ENCODE peak calls at places on chromosomes 6 and 20, in six cellular contexts. O is body of pancreas, Y is brain microvascular endothelial cell, Q is gastrocnemius medialis, J is cardiac muscle cell, N is SK-N-SH. L is an unnamed sample.

GRCh38 chr20:23670361-23670760 is 18.5 kb downstream of the CST4 start:
- DNase-seq in O (no peak), N (no peak), Y (no peak), Q (no peak), J (no peak), L (no peak)

GRCh38 chr20:60105404-60105803 is 147.2 kb downstream of the CDH26 start:
- DNase-seq in Q (no peak), O (no peak), Y (no peak), J (no peak), N (no peak), L (no peak)

GRCh38 chr6:138417493-138418117 is 13.6 kb downstream of the HEBP2 start:
- DNase-seq in J (no peak), Y (no peak), Q (no peak), N (no peak), O (no peak), L (no peak)

GRCh38 chr6:133435065-133435728 is 194.0 kb downstream of the EYA4 start:
- DNase-seq in N (no peak), J (no peak), Q (peak), O (no peak), Y (no peak), L (no peak)

GRCh38 chr6:55617272-55617671 is 38.3 kb upstream of the HMGCLL1 start:
- DNase-seq in Q (no peak), O (peak), J (peak), Y (peak), N (peak), L (no peak)

GRCh38 chr6:44028767-44029166 is 98.5 kb downstream of the MRPL14 start:
- DNase-seq in J (peak), O (no peak), N (peak), Q (no peak), Y (no peak), L (no peak)

GRCh38 chr20:17794400-17794799 is 94.6 kb downstream of the BANF2 start:
- DNase-seq in Q (no peak), N (no peak), Y (no peak), O (peak), J (no peak), L (peak)

GRCh38 chr20:62353289-62354030 is 13.7 kb downstream of the LAMA5 start:
- DNase-seq in J (no peak), Q (no peak), N (no peak), Y (no peak), O (no peak), L (no peak)

GRCh38 chr20:25087186-25087929 is 5.4 kb upstream of the VSX1 start:
- DNase-seq in O (no peak), J (no peak), Q (no peak), N (no peak), Y (no peak), L (no peak)

GRCh38 chr6:157721431-157722229 is 101.4 kb upstream of the SNX9 start:
- DNase-seq in O (no peak), Y (no peak), Q (no peak), J (no peak), N (no peak), L (no peak)
- H3K27ac ChIP-seq in O (no peak), Y (no peak), Q (no peak), J (no peak), N (no peak), L (no peak)

DNA sequence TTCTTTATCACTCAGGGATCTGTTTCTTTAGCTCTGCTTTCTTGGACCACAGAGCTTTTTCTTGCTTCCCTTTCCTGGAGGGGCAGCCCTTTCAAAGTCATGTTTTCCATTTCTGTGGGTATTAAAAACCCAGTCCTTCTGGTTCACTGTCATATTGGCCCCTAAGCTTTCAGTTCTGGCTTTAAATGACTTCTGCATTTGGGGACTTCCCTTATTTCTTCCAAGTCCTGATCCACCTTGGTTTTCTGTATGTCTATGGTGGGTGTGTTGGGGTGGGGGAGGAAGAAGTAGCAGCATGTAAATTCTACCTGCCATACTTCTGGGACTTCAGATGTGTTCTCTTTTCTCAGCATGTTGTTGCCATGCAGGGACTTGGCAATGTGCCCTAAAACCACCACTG is 77.0 kb upstream of the EMILIN3 start:
- DNase-seq in O (no peak), N (no peak), Y (no peak), Q (no peak), J (no peak), L (no peak)
- H3K27ac ChIP-seq in O (no peak), N (no peak), Y (no peak), Q (no peak), J (no peak), L (no peak)

DNA sequence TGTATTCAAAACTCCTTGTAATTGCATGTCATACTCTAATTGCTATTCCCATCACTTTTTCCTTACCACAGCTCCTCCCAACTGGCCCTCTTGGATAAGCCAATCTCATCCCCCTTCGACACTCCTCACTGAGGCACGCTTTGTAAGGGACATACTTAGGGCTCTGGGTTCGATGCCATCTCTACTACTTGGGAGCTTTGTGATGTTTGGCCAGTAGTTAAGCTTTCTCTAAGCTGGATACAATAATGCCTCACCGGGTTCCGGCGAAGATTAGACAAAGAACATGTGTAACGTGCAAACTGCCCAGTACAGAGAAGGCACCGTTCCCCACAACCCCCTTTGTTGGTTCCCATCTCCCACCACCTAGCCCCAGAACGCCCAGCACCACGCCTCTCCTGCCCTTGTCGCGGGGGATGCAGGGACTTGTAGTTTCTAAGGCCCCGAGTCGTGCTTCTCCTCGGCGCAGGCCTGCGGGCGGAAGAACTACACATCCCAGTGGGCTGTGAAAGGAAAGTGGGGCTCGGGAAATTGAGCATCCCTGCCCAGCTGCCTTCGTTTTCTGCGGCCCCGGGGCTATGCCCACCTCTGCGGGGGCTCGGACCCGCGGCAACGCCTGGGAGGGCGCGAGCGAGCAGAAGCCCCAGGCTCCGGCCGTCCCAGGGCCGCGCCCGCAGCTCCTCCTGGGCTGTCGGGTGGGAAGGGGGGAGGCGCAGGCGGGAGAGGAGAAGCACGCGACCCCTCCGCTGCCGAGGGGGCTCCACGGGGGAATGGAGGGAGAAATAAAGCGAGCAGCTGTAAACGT is 1.1 kb upstream of the ZDHHC14 start:
- DNase-seq in N (peak), Y (peak), J (peak), O (peak), Q (peak), L (peak)
- H3K27ac ChIP-seq in N (peak), Y (peak), J (peak), O (peak), Q (peak), L (peak)

GRCh38 chr20:53164072-53164471 is 191.9 kb downstream of the TSHZ2 start:
- DNase-seq in Y (no peak), J (no peak), O (no peak), Q (no peak), N (no peak), L (no peak)

GRCh38 chr20:53161073-53161472 is 188.9 kb downstream of the TSHZ2 start:
- DNase-seq in Y (no peak), J (no peak), Q (no peak), O (no peak), N (no peak), L (no peak)

GRCh38 chr20:53161473-53161872 is 189.3 kb downstream of the TSHZ2 start:
- DNase-seq in J (no peak), Q (no peak), Y (no peak), O (no peak), N (no peak), L (no peak)

GRCh38 chr20:53163486-53163885 is 191.3 kb downstream of the TSHZ2 start:
- DNase-seq in O (peak), Q (no peak), J (peak), N (no peak), Y (peak), L (peak)

GRCh38 chr20:53162251-53162835 is 190.2 kb downstream of the TSHZ2 start:
- DNase-seq in Y (peak), O (peak), Q (no peak), J (peak), N (no peak), L (no peak)
- H3K27ac ChIP-seq in Y (no peak), O (peak), Q (no peak), J (no peak), N (no peak), L (no peak)

DNA sequence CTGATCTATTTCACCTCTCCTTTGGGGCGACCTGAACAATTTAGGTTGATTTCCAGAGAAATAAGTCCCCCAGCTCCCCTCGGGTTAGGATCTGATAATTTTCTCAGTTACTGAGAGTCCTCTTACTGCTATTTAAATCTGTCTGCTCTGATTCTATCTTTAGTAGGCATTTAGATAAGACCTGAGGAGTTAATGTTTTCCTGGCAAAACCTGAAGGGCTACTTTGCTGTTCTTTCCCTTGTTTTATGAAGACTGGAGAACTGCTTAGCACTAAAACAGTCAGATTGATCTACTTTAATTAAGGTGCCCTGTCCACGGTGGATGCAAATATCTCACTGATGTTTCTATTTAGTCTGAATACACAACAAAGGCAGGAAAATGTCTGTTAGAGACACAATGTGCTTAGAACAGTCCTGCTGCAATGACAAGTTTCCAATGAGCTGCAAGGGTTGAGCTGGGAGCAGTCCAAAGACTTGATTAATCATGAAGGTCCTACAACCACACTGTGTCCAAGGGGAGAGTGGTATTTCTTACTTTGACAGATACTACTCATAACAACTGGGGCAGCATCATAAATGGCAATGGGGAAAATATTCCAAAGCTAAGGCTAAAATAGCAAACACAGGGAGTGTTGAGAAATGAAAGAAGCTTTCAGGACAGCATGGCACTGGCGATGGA is 15.7 kb downstream of the ADTRP start:
- DNase-seq in Q (no peak), N (no peak), O (no peak), Y (peak), J (no peak), L (no peak)
- H3K27ac ChIP-seq in Q (no peak), N (no peak), O (peak), Y (no peak), J (peak), L (peak)

L was measured in tibial artery.